ENCODE peak calls at places on chromosomes 4 and X, in ten cellular contexts. G, B, V, A, R, H, P, L, U and D are unnamed samples.

GRCh38 chrX:8724176-8724757 is 7.7 kb downstream of the ANOS1 start:
- DNase-seq in G (peak; percentile 22), V (no peak), H (no peak), L (peak; percentile 83), B (no peak), U (no peak), R (no peak), A (no peak), P (no peak), D (no peak)

GRCh38 chr4:152605031-152605430 is 69.1 kb upstream of the FBXW7 start:
- DNase-seq in U (no peak), R (no peak), B (no peak), A (no peak), V (no peak), G (no peak), L (peak; percentile 62), H (no peak), P (no peak), D (no peak)

GRCh38 chrX:71212536-71212935 is 10.5 kb upstream of the GJB1 start:
- DNase-seq in A (no peak), B (no peak), P (no peak), U (no peak), V (no peak), L (no peak), R (no peak), H (no peak), G (no peak), D (no peak)

GRCh38 chrX:69314436-69315348 is 149.4 kb upstream of the PJA1 start:
- DNase-seq in L (no peak), U (peak; percentile 44), B (no peak), G (no peak), A (no peak), V (no peak), H (no peak), P (no peak), R (peak; percentile 56), D (no peak)

GRCh38 chr4:5399790-5400421 is 308.5 kb downstream of the EVC2 start:
- DNase-seq in L (peak; percentile 76), B (no peak), U (no peak), A (peak; percentile 29), P (peak; percentile 5), R (no peak), V (peak; percentile 53), G (no peak), H (peak; percentile 31), D (peak; percentile 12)

GRCh38 chr4:181569553-181569952 is 673.6 kb upstream of the TENM3 start:
- DNase-seq in V (peak; percentile 64), A (peak; percentile 64), G (no peak), L (peak; percentile 62), H (peak; percentile 59), P (no peak), B (no peak), U (no peak), R (no peak), D (peak; percentile 36)

GRCh38 chr4:108425988-108426387 is 194.4 kb upstream of the RPL34 start:
- DNase-seq in L (no peak), H (peak; percentile 57), A (peak; percentile 92), B (no peak), R (no peak), V (peak; percentile 71), P (no peak), G (no peak), U (no peak), D (peak; percentile 27)

GRCh38 chrX:25878806-25879205 is 259.3 kb upstream of the MAGEB18 start:
- DNase-seq in V (no peak), A (no peak), G (no peak), R (no peak), U (no peak), P (no peak), L (no peak), H (no peak), B (no peak), D (no peak)

GRCh38 chrX:74535211-74535621 is 79.2 kb downstream of the RLIM start:
- DNase-seq in G (peak; percentile 39), V (peak; percentile 63), R (no peak), A (peak; percentile 67), U (no peak), B (no peak), L (peak; percentile 62), P (no peak), H (peak; percentile 70), D (peak; percentile 38)

GRCh38 chr4:89121711-89122387 is 10.5 kb downstream of the TIGD2 start:
- DNase-seq in R (no peak), P (peak; percentile 69), H (no peak), L (no peak), G (no peak), V (no peak), U (no peak), A (no peak), B (no peak), D (no peak)

GRCh38 chr4:5638976-5639375 is 69.4 kb downstream of the EVC2 start:
- DNase-seq in V (peak; percentile 91), U (no peak), R (no peak), A (peak; percentile 78), L (no peak), P (no peak), B (no peak), G (no peak), H (peak; percentile 55), D (peak; percentile 15)

DNA sequence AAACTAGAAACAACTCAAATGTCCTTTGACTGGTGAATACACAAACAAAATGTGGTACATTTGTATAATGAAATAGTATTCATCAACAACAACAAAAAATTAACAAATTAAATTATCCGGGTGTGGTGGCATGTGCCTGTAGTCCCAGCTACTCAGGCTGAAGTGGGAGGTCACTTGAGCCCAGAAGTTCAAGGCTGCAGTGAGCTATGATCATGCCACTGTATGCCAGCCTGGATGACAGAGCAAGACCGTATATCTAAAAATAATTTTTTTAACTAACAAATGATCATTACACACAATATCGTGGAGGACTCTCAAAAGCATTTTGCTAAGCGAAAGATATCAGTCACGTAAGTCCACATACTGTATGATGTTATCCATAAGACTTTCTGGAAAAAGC is 71.6 kb upstream of the SORBS2 start:
- DNase-seq in B (no peak), L (no peak), P (no peak), V (no peak), G (no peak), R (no peak), H (no peak), A (no peak), U (no peak), D (no peak)
- H3K4me3 ChIP-seq in B (no peak overlapping the region), L (no peak overlapping the region), P (no peak overlapping the region), V (no peak overlapping the region), G (no peak overlapping the region), R (no peak overlapping the region), H (no peak overlapping the region), A (no peak overlapping the region), U (no peak overlapping the region), D (no peak overlapping the region)

DNA sequence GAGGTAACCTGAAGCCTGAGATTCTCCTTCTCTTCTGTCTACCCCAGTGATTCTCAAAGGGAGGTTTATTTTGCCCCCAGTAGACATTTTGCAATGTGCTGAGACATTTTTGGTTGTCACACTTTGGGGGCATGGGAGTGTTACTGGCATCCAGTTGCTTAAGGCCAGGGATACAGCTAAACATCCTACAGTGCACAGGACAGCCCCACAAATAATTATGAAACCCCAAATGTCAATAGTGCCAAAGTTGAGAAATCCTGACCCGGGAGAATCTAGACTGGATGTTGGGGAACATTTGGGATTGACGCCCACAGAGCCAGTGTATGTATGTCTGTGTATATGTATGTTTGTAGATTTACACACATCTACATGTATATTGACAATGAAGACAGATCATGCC is 13.2 kb downstream of the MID1 start:
- DNase-seq in G (no peak), L (no peak), R (no peak), A (no peak), B (no peak), V (no peak), P (no peak), H (no peak), U (no peak), D (no peak)
- TF ChIP-seq CTCF in G (no peak), L (no peak), R (no peak), A (no peak), B (no peak), V (no peak), P (no peak), H (no peak), U (no peak), D (no peak)

DNA sequence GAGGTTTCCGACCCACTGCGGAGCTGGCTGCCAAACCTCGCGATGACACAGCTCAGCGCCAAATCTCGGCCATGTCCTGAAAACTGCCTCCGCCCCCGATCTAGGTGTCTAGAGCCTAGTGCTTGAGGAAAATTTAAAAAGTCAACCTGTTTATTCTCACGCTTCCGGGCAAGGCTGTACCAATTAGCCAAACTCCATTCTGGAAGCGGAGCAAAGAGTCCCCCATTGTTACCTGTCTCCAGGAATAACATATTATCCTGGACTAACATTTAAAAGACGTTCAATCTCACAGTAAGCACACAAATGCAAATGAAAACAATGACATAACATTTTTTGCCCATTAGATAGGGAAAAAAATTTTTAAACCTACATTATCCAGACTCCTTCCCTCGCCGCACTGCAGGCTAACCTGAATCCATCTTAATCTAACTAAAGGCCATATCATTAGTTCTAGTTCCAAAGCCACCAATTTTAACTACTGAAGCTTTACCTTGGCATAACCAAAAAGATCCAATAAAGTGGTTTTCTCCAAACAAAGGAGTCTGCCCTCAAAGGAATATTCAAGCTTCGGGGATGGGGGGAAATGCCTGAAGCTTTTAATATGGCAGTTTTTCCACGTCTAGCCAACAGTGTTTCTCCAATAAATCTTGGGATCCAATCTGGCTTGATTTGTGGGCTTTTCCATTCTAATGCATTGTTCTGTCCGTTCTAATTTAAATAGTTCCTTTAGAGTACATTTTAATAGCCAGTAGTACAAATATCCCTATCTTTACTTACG is 1.9 kb downstream of the HUWE1 start:
- DNase-seq in G (no peak), U (no peak), H (no peak), P (no peak), V (no peak), R (no peak), B (no peak), L (peak; percentile 3), A (no peak), D (no peak)
- H3K4me3 ChIP-seq in G (peak overlapping the region; percentile 25), U (peak overlapping the region; percentile 61), H (peak overlapping the region; percentile 78), P (peak overlapping the region; percentile 61), V (peak overlapping the region; percentile 60), R (peak overlapping the region; percentile 63), B (peak overlapping the region; percentile 29), L (peak overlapping the region; percentile 87), A (peak overlapping the region; percentile 65), D (peak overlapping the region; percentile 36)

DNA sequence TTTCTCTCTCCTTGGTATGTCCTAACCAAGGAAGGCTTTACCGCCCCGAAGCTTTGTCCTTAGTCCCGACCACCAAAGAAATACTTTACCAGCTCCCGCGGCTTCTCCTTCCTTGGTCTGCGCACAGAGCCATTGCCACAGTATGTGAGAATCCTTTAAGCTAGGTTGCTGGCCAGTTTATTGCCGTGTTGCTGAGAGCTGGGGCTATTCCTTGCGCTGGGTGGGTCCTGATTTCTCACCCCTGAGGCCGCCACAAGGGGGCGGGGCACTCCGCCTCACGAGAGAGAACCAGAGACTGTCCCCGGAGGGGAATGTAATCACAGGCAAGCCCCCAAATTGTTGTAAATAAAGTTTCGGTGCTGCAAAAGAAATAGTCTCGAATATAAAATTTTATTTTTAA is 331.0 kb upstream of the PCDH10 start:
- DNase-seq in V (no peak), B (no peak), A (no peak), U (no peak), L (peak; percentile 81), H (no peak), G (no peak), R (no peak), P (no peak), D (no peak)
- TF ChIP-seq CTCF in V (no peak), B (no peak), A (no peak), U (no peak), L (peak; percentile 83), H (no peak), G (no peak), R (no peak), P (no peak), D (no peak)